ENCODE peak calls at places on chromosomes 3 and 15, in five cellular contexts. One of them, this sample, is unnamed.

GRCh38 chr3:42491876-42492507 is 10.5 kb upstream of the VIPR1 start:
- DNase-seq in T-helper 2 cell: no peak
- DNase-seq in GDM1: peak; percentile 71
- DNase-seq in HCEC 1CT: no peak
- DNase-seq in M059J: no peak
- DNase-seq in this sample: peak; percentile 0

GRCh38 chr15:51561271-51561670 is 61.3 kb downstream of the DMXL2 start:
- DNase-seq in M059J: no peak
- DNase-seq in HCEC 1CT: no peak
- DNase-seq in T-helper 2 cell: no peak
- DNase-seq in GDM1: no peak
- DNase-seq in this sample: no peak

GRCh38 chr3:129490273-129490675 is 38.2 kb upstream of the RHO start:
- DNase-seq in GDM1: peak; percentile 70
- DNase-seq in T-helper 2 cell: peak; percentile 30
- DNase-seq in HCEC 1CT: peak; percentile 93
- DNase-seq in M059J: peak; percentile 89
- DNase-seq in this sample: peak; percentile 83

GRCh38 chr15:45705510-45706473 is 71.0 kb downstream of the SQOR start:
- DNase-seq in HCEC 1CT: peak; percentile 81
- DNase-seq in M059J: peak; percentile 78
- DNase-seq in T-helper 2 cell: peak; percentile 48
- DNase-seq in GDM1: peak; percentile 51
- DNase-seq in this sample: peak; percentile 85

GRCh38 chr15:79311901-79312553 is 1.1 kb downstream of the TMED3 start:
- DNase-seq in T-helper 2 cell: no peak
- DNase-seq in M059J: no peak
- DNase-seq in GDM1: no peak
- DNase-seq in HCEC 1CT: no peak
- DNase-seq in this sample: peak; percentile 21

GRCh38 chr3:7573330-7573729 is 712.4 kb downstream of the GRM7 start:
- DNase-seq in T-helper 2 cell: no peak
- DNase-seq in HCEC 1CT: no peak
- DNase-seq in GDM1: no peak
- DNase-seq in M059J: no peak
- DNase-seq in this sample: no peak

GRCh38 chr15:85168642-85169173 is 187.1 kb downstream of the PDE8A start:
- DNase-seq in GDM1: no peak
- DNase-seq in HCEC 1CT: no peak
- DNase-seq in M059J: no peak
- DNase-seq in T-helper 2 cell: peak; percentile 4
- DNase-seq in this sample: peak; percentile 58

GRCh38 chr3:30659270-30660127 is 53.1 kb downstream of the TGFBR2 start:
- DNase-seq in HCEC 1CT: peak; percentile 97
- DNase-seq in T-helper 2 cell: no peak
- DNase-seq in M059J: peak; percentile 90
- DNase-seq in GDM1: no peak
- DNase-seq in this sample: peak; percentile 86

GRCh38 chr15:80739919-80740318 is 39.3 kb upstream of the CEMIP start:
- DNase-seq in M059J: no peak
- DNase-seq in HCEC 1CT: no peak
- DNase-seq in T-helper 2 cell: no peak
- DNase-seq in GDM1: no peak
- DNase-seq in this sample: no peak

GRCh38 chr3:182713743-182714517 is 79.4 kb upstream of the ATP11B start:
- DNase-seq in GDM1: peak; percentile 7
- DNase-seq in M059J: peak; percentile 70
- DNase-seq in HCEC 1CT: peak; percentile 67
- DNase-seq in T-helper 2 cell: no peak
- DNase-seq in this sample: no peak

GRCh38 chr15:65058394-65059368 is 9.1 kb downstream of the RASL12 start:
- DNase-seq in T-helper 2 cell: no peak
- DNase-seq in M059J: no peak
- DNase-seq in HCEC 1CT: no peak
- DNase-seq in GDM1: no peak
- DNase-seq in this sample: no peak

GRCh38 chr3:99084156-99084555 is 182.7 kb upstream of the DCBLD2 start:
- DNase-seq in M059J: peak; percentile 85
- DNase-seq in GDM1: no peak
- DNase-seq in HCEC 1CT: no peak
- DNase-seq in T-helper 2 cell: no peak
- DNase-seq in this sample: peak; percentile 35

GRCh38 chr15:91065505-91065904 is 34.6 kb upstream of the SV2B start:
- DNase-seq in GDM1: no peak
- DNase-seq in M059J: no peak
- DNase-seq in HCEC 1CT: no peak
- DNase-seq in T-helper 2 cell: no peak
- DNase-seq in this sample: no peak

GRCh38 chr3:134675726-134676252 is 25.0 kb upstream of the KY start:
- DNase-seq in M059J: peak; percentile 67
- DNase-seq in HCEC 1CT: no peak
- DNase-seq in T-helper 2 cell: no peak
- DNase-seq in GDM1: no peak
- DNase-seq in this sample: no peak

GRCh38 chr15:64046347-64047153 is at the start of gene DAPK2:
- DNase-seq in M059J: peak; percentile 70
- DNase-seq in T-helper 2 cell: peak; percentile 62
- DNase-seq in GDM1: peak; percentile 27
- DNase-seq in HCEC 1CT: peak; percentile 43
- DNase-seq in this sample: peak; percentile 80